ENCODE peak calls at places on chromosomes 13 and 19, in seven cellular contexts. Z, I, X, Q, B, D and C are unnamed samples.

GRCh38 chr19:14769201-14769600 is 9.2 kb downstream of the ADGRE2 start:
- DNase-seq in X (peak), Z (no peak), I (no peak), Q (no peak), B (no peak), D (no peak), C (no peak)

GRCh38 chr13:61052175-61052574 is 363.5 kb downstream of the PCDH20 start:
- DNase-seq in I (no peak), D (no peak), X (no peak), B (no peak), Q (no peak), Z (no peak), C (no peak)

GRCh38 chr13:50419896-50420295 is 404.7 kb downstream of the KCNRG start:
- DNase-seq in D (peak), Z (no peak), X (no peak), B (no peak), Q (no peak), I (no peak), C (no peak)

GRCh38 chr13:110993788-110994187 is 78.9 kb upstream of the ANKRD10 start:
- DNase-seq in B (no peak), I (no peak), X (no peak), Z (no peak), Q (no peak), D (no peak), C (no peak)

GRCh38 chr13:99979453-99980200 is 2.0 kb upstream of the ZIC2 start:
- DNase-seq in B (no peak), Q (no peak), I (peak), Z (no peak), D (peak), X (peak), C (no peak)

GRCh38 chr13:72437458-72437857 is 290.0 kb downstream of the MZT1 start:
- DNase-seq in Z (no peak), I (peak), X (no peak), Q (peak), B (peak), D (no peak), C (peak)

GRCh38 chr13:39789451-39789850 is 134.0 kb downstream of the COG6 start:
- DNase-seq in B (no peak), X (no peak), D (no peak), Z (no peak), I (peak), Q (peak), C (peak)

GRCh38 chr19:30106417-30107095 is 164.5 kb downstream of the URI1 start:
- DNase-seq in D (no peak), Q (no peak), B (no peak), I (no peak), X (no peak), Z (no peak), C (no peak)

GRCh38 chr19:35907377-35907745 is 734 bp downstream of the TYROBP start:
- DNase-seq in B (no peak), I (no peak), D (no peak), Z (no peak), X (no peak), Q (no peak), C (no peak)

GRCh38 chr13:99743079-99743478 is 228.5 kb downstream of the ZIC5 start:
- DNase-seq in I (no peak), B (no peak), X (no peak), Q (no peak), Z (no peak), D (no peak), C (no peak)

GRCh38 chr13:94464771-94465170 is 14.7 kb downstream of the DCT start:
- DNase-seq in I (no peak), Z (no peak), Q (no peak), X (no peak), B (no peak), D (no peak), C (no peak)

GRCh38 chr19:13561461-13561860 is 55.2 kb upstream of the CACNA1A start:
- DNase-seq in Z (no peak), D (no peak), I (no peak), B (no peak), X (no peak), Q (no peak), C (no peak)

GRCh38 chr13:98900442-98900841 is 77.4 kb downstream of the DOCK9 start:
- DNase-seq in I (peak), Z (no peak), B (no peak), X (no peak), Q (no peak), D (no peak), C (no peak)

GRCh38 chr19:31355330-31356289 is 6.4 kb upstream of the TSHZ3 start:
- DNase-seq in I (no peak), D (no peak), Z (no peak), B (no peak), Q (no peak), X (no peak), C (peak)

GRCh38 chr13:74979703-74980102 is 502.3 kb downstream of the TBC1D4 start:
- DNase-seq in Q (no peak), D (no peak), Z (no peak), I (peak), B (no peak), X (no peak), C (no peak)

GRCh38 chr13:30192320-30193093 is 114.8 kb downstream of the KATNAL1 start:
- DNase-seq in D (no peak), Z (no peak), Q (no peak), I (no peak), X (no peak), B (no peak), C (no peak)

GRCh38 chr13:98411617-98412310 is 165.1 kb downstream of the STK24 start:
- DNase-seq in Q (no peak), X (peak), D (no peak), B (no peak), I (no peak), Z (no peak), C (no peak)

GRCh38 chr13:28819748-28820098 is 416 bp upstream of the MTUS2 start:
- DNase-seq in Q (no peak), D (no peak), Z (peak), I (peak), B (no peak), X (peak), C (peak)

GRCh38 chr13:102295316-102296048 is 106.4 kb downstream of the FGF14 start:
- DNase-seq in B (no peak), Z (no peak), I (no peak), X (no peak), D (no peak), Q (no peak), C (no peak)

GRCh38 chr19:54179262-54179587 is 6.3 kb upstream of the TMC4 start:
- DNase-seq in X (no peak), Q (no peak), Z (no peak), B (no peak), I (peak), D (no peak), C (no peak)

GRCh38 chr19:54183431-54183830 is 5.9 kb downstream of the MBOAT7 start:
- DNase-seq in Z (no peak), Q (no peak), I (no peak), D (peak), B (no peak), X (no peak), C (no peak)

GRCh38 chr19:54180691-54181091 is 7.7 kb upstream of the TMC4 start:
- DNase-seq in Q (no peak), B (no peak), Z (no peak), X (no peak), I (peak), D (no peak), C (no peak)

GRCh38 chr19:54178581-54179261 is 5.8 kb upstream of the TMC4 start:
- DNase-seq in X (no peak), I (peak), D (no peak), B (no peak), Q (no peak), Z (peak), C (no peak)

DNA sequence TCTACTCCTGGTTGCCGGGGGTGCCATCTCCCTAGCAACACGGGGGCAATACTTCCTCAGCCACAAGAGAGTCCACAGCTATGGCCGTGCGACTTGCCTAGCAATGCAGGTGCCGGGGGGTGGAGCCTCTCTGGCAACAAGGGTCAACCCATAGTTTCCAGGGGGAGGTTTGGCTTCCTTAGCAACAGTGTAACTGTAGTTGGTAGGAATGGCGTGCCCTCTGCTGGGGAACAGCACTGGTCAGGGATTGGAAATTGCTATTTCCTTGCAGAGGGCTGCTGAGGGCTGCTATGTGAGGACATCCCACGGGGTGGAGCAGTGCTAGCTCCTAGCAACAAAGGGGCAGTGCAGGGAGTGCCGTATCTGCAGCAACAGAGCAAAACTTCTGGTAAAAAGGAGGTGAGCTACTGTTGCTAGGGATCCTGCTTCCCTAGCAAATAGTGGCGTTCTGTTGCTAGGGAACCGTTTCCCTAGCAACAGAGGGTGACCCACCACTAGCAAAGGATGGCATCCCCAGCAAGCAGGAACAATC is 7.0 kb upstream of the TMC4 start:
- DNase-seq in Z (no peak), Q (peak), B (peak), X (no peak), I (peak), D (no peak), C (peak)
- TF ChIP-seq CTCF in Z (no peak), Q (peak), B (peak), X (no peak), I (peak), D (no peak), C (peak)

DNA sequence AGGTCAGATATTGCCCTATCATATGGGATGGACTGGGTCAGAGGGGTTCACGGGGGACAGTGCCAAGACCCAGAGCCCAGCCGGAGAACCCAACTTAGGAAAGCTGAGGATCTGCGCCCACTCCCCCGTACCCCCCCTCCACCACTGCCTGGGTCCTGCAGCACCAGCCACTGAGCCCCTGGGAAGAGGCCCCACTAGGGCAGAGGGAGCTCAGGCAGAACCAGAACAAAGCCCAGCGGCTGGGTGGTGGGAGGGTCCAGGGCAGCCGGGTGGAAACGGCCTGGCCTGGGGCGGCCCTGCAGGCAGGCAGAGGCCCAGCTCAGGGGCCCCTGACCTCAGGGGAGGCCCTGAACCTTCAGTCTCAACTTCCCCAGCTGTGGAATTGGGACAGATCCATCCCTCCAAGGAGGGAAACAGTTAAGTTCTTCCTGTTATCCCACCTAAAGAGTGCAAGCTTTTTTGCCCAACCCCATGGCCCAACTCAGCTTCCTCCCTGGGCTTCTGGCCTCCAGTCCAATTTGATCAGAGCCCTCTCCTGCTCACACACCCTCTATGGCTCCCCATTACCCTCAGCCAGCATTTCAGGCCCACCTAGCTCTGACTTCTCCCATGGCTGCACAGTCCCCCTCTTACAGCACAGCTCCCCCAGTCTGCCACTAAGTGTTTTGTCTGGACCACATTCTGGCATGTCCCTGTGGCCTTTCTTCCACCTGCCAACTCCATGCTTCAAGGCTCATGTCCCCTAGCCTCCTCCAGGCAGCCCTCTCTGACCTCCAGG is 3.1 kb downstream of the NR2F6 start:
- DNase-seq in D (no peak), Q (no peak), I (no peak), X (no peak), B (no peak), Z (no peak), C (no peak)
- H3K4me3 ChIP-seq in D (peak), Q (peak), I (peak), X (peak), B (peak), Z (no peak), C (no peak)

GRCh38 chr13:48561461-48562224 is 28.8 kb upstream of the RCBTB2 start:
- DNase-seq in I (peak), Q (no peak), Z (no peak), D (no peak), B (no peak), X (no peak), C (no peak)
- TF ChIP-seq CTCF in I (no peak), Q (no peak), Z (no peak), D (no peak), B (no peak), X (no peak), C (no peak)

DNA sequence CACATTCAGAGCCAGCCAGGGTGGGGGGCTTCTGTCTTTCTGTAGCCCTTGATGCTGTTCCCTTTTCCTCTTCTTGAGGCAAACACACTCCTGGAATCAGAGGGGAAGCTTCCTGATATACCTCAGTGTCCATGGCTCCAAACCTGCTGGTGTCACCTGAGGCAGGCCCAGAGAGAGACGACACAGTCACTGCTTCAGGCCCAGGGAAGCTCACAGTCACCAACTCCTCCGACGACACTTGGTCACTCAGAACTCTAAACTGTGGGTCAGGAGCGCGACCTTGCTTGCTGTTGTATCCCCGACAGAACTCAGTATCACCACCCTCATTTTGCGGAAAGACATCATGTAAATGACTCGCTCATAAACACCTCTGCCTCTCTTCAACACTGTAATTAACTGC is 1.1 kb downstream of the ATP13A1 start:
- DNase-seq in Z (no peak), D (no peak), Q (no peak), I (no peak), X (no peak), B (no peak), C (no peak)
- H3K4me3 ChIP-seq in Z (peak), D (peak), Q (peak), I (peak), X (peak), B (peak), C (peak)

DNA sequence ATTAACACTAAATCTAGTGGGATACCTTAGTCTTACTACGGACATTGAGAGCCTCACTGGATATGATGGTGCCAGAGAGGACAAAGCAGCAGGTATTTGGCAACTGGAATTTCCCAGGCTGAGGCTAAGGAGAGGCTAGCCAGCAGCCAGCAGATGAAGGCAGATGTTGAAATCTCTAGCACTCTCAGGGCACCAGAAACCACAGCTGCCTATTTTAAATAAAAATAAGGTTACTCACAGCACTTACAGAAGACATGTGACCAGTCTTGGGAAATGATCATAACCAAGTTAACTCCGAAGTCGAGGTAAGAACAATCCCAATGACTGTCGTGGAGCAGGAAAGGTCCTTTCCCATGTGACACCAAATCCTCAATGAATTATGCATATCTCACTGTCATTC is 1726.0 kb downstream of the EFNB2 start:
- DNase-seq in I (no peak), Q (peak), Z (no peak), X (no peak), D (no peak), B (no peak), C (peak)
- TF ChIP-seq CTCF in I (no peak), Q (no peak), Z (no peak), X (no peak), D (no peak), B (no peak), C (no peak)

DNA sequence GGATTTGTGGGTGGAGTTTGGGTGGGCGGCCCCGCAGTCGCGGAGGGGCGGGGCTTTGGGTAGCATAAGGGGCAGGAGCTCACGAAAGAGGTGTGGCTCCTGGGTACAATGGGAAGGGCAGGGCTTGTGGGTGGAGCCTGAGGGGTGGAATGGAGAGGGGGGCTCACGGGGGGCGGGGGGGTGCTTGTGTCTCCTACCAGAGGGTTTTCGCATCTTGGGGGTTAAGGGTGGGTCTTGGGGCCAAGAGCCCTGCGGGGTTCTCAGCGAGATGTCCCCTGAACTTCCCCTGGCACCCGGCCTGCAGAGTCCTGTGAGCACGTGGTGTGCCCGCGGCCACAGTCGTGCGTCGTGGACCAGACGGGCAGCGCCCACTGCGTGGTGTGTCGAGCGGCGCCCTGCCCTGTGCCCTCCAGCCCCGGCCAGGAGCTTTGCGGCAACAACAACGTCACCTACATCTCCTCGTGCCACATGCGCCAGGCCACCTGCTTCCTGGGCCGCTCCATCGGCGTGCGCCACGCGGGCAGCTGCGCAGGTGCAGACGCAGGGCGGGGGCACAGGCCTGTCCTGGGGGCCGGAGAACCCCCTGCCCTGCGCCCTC is 4.9 kb downstream of the FSTL3 start:
- DNase-seq in I (peak), Q (no peak), B (no peak), X (peak), D (peak), Z (no peak), C (peak)
- H3K4me3 ChIP-seq in I (peak), Q (peak), B (peak), X (peak), D (peak), Z (peak), C (peak)

DNA sequence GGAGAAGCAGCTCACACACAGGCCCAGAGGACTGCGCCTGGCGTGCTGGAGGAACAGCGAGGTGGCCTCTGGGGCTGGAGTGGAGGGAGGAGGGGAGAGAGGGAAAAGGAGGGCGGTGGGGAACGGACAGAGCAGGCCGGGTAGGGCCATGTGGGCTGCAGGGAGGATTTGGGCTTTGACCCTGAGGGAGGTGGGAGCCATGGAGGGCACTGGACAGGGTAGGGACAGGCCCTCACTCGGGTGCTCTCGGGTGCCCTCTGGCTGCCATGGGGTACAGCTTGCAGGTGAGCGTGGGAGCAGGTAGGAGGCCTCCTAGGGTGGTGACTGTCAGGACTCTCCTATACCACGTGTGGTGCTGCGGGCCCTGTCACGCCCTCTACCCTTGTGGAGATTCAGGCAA is 22.8 kb downstream of the PLIN4 start:
- DNase-seq in D (peak), B (no peak), Z (no peak), Q (peak), X (no peak), I (no peak), C (peak)
- TF ChIP-seq CTCF in D (no peak), B (no peak), Z (no peak), Q (peak), X (no peak), I (peak), C (peak)

DNA sequence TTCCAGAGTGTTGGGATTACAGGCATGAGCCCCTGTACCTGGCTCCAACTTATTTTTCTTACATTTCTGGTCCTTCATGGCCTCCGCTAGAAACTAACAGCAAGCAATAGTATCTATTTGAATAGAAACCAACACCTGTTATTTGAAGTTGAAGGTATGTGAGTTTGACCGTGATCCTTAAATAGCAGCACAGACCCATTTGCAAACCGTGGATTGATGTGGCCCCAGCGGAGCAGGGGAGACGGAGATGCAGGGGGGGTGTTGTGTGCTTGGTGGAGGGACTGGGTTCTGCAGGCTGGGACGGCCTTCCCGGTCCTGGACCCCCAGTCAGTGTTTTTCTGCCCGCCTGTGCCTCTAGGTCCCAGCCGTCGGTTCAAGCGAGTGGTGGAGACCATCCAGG is 16.9 kb downstream of the TMEM150B start:
- DNase-seq in B (no peak), D (no peak), X (no peak), Z (no peak), I (no peak), Q (no peak), C (no peak)
- H3K4me3 ChIP-seq in B (no peak), D (no peak), X (no peak), Z (no peak), I (no peak), Q (no peak), C (no peak)

GRCh38 chr13:113869263-113869662 is 5.4 kb upstream of the GAS6 start:
- DNase-seq in Q (no peak), B (no peak), X (no peak), I (no peak), D (no peak), Z (no peak), C (no peak)
- TF ChIP-seq CTCF in Q (no peak), B (no peak), X (no peak), I (no peak), D (no peak), Z (no peak), C (no peak)

GRCh38 chr19:10621966-10622365 is 3.4 kb upstream of the SLC44A2 start:
- DNase-seq in X (no peak), Z (no peak), B (no peak), I (no peak), Q (no peak), D (no peak), C (no peak)

GRCh38 chr19:10625003-10625761 is at the start of gene SLC44A2:
- DNase-seq in I (peak), B (no peak), Q (peak), X (peak), D (peak), Z (no peak), C (peak)

GRCh38 chr19:10620786-10621185 is 4.6 kb upstream of the SLC44A2 start:
- DNase-seq in Q (peak), Z (no peak), B (no peak), X (no peak), I (peak), D (no peak), C (peak)

GRCh38 chr19:10625762-10626138 is 397 bp downstream of the SLC44A2 start:
- DNase-seq in Z (no peak), D (no peak), X (no peak), Q (no peak), B (no peak), I (peak), C (no peak)

GRCh38 chr19:10624585-10624984 is 768 bp upstream of the SLC44A2 start:
- DNase-seq in Z (peak), X (no peak), B (no peak), Q (no peak), I (no peak), D (no peak), C (no peak)
- H3K4me3 ChIP-seq in Z (no peak), X (peak), B (no peak), Q (no peak), I (peak), D (peak), C (no peak)